ENCODE peak calls at places on chromosomes 5 and 9, in six cellular contexts. X, R, O, P, W and K are unnamed samples.

GRCh38 chr9:100350188-100350587 is 2.6 kb downstream of the TEX10 start:
- DNase-seq in X (no peak), O (no peak), W (no peak), R (no peak), P (no peak), K (no peak)

GRCh38 chr9:69168709-69169217 is 5.3 kb upstream of the TJP2 start:
- DNase-seq in R (peak; percentile 87), X (peak; percentile 63), W (peak; percentile 58), P (no peak), O (no peak), K (no peak)

GRCh38 chr9:33185858-33186257 is 18.7 kb upstream of the B4GALT1 start:
- DNase-seq in O (no peak), P (no peak), X (no peak), W (no peak), R (no peak), K (no peak)

GRCh38 chr5:123151227-123151951 is 62.3 kb downstream of the PRDM6 start:
- DNase-seq in X (no peak), R (no peak), P (no peak), O (no peak), W (no peak), K (no peak)

GRCh38 chr5:68848086-68848485 is 245.7 kb upstream of the SLC30A5 start:
- DNase-seq in P (no peak), W (no peak), R (no peak), O (no peak), X (no peak), K (peak; percentile 15)

GRCh38 chr9:83964973-83965349 is 15.1 kb downstream of the HNRNPK start:
- DNase-seq in R (no peak), P (no peak), W (no peak), X (no peak), O (no peak), K (no peak)

GRCh38 chr5:131268758-131269370 is 5.0 kb downstream of the CDC42SE2 start:
- DNase-seq in O (no peak), X (no peak), R (no peak), P (no peak), W (no peak), K (no peak)

GRCh38 chr5:95786821-95787408 is 35.6 kb downstream of the GLRX start:
- DNase-seq in O (no peak), W (no peak), X (no peak), P (no peak), R (no peak), K (no peak)

GRCh38 chr9:19137282-19137681 is 10.0 kb upstream of the PLIN2 start:
- DNase-seq in P (no peak), W (no peak), X (no peak), O (no peak), R (no peak), K (no peak)

GRCh38 chr9:102072061-102072764 is 333.8 kb upstream of the GRIN3A start:
- DNase-seq in P (no peak), R (no peak), X (no peak), W (no peak), O (no peak), K (no peak)

GRCh38 chr5:151093476-151093889 is 12.6 kb upstream of the TNIP1 start:
- DNase-seq in O (peak; percentile 81), P (no peak), X (no peak), R (no peak), W (no peak), K (peak; percentile 68)

GRCh38 chr9:16131269-16131668 is 578.4 kb downstream of the CCDC171 start:
- DNase-seq in R (no peak), X (peak; percentile 36), P (no peak), W (no peak), O (no peak), K (no peak)

DNA sequence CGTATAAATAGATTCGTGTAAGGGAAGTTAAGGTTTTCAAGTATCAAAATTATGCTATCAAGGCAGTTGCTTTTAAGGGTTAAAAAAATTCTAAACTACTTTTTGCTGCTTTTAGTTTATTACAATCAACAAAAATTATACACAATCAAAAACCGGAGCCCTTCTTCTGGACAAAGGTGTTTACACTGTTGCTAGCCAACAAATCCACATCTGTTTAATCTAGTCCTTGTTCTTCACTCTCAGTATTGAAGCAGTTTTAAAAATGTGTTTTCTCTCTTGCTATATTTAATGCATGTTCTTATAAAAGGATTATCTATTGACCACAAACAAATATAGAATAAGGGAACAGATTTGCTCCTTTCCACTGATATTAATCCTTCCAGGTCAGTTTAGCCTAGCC is 2.5 kb downstream of the FEM1C start:
- DNase-seq in W (no peak), O (no peak), X (no peak), P (no peak), R (no peak), K (no peak)
- H3K4me1 ChIP-seq in W (peaks cover 3% of the 10 kb centered on the region), O (peaks cover 56% of the 10 kb centered on the region), X (no peaks in the 10 kb centered on the region), P (peaks cover 4% of the 10 kb centered on the region), R (no peaks in the 10 kb centered on the region), K (peaks cover 62% of the 10 kb centered on the region)

GRCh38 chr9:95097279-95097678 is 220.2 kb downstream of the FANCC start:
- DNase-seq in P (no peak), X (no peak), O (no peak), W (no peak), R (no peak), K (no peak)

GRCh38 chr9:95098391-95098921 is 219.1 kb downstream of the FANCC start:
- DNase-seq in R (no peak), O (no peak), W (no peak), X (no peak), P (no peak), K (no peak)

GRCh38 chr9:95096807-95097206 is 220.7 kb downstream of the FANCC start:
- DNase-seq in X (no peak), R (no peak), O (no peak), P (no peak), W (no peak), K (no peak)

GRCh38 chr9:95095619-95096355 is 221.7 kb downstream of the FANCC start:
- DNase-seq in R (no peak), O (no peak), W (no peak), P (no peak), X (no peak), K (no peak)

DNA sequence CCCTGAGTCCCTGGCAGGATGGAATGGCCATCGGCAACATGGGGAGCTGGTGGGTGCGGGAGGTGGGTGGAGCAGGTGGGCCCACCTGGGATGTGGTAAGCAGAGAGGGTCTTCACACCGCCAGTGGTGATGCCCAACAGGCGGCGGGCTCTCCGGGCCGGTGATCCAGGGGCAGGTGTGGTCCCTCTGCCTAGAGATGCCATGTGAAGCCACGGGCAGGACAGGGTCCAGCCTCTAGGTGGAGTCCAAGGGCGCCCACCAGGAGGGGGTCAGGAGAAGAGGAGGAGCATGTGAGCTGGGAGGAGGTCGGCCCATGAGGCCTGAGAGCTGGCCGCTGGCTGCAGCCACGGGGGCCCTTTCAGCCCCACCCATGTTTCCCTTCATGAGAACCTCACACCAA is 221.1 kb downstream of the FANCC start:
- DNase-seq in O (no peak), W (peak; percentile 52), R (no peak), X (peak; percentile 56), P (no peak), K (no peak)
- TF ChIP-seq CTCF in O (no peak), W (peak; percentile 30), R (no peak), X (peak; percentile 34), P (no peak), K (no peak)

GRCh38 chr5:143248391-143248790 is 155.1 kb downstream of the NR3C1 start:
- DNase-seq in X (no peak), W (no peak), O (no peak), P (no peak), R (no peak), K (no peak)
- H3K4me1 ChIP-seq in X (no peaks in the 10 kb centered on the region), W (peaks cover 70% of the 10 kb centered on the region), O (peaks cover 12% of the 10 kb centered on the region), P (peaks cover 22% of the 10 kb centered on the region), R (no peaks in the 10 kb centered on the region), K (peaks cover 10% of the 10 kb centered on the region)

DNA sequence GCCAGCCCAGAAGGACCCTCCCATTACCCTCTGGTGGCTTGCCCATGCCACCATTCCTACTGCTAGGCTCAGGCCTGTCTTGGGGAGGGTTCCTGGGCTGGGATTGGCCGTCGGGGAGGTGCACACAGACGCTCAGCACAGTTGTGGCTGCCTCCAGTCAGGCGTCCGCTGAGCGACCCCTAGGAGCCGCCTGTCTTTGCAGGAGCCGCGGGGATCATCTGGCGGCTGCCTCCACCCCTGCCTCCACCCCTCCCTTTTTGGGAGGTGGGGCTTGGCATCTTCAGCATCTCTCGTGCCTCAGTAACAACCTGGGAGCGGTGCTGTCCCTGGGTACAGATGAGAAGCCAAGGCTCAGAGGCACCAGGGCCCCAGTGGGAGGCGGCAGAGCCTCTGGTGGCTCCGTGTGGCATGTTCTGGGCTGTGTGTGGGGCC is 39.6 kb downstream of the RXRA start:
- DNase-seq in P (no peak), X (peak; percentile 41), W (peak; percentile 68), R (peak; percentile 82), O (peak; percentile 96), K (no peak)
- TF ChIP-seq CTCF in P (no peak), X (no peak), W (no peak), R (no peak), O (peak; percentile 13), K (no peak)